ENCODE peak calls at places on chromosomes 12 and 14, in ten cellular contexts. J, P, X, R, V, Q, K, F, S and G are unnamed samples.
A peak's percentile ranks its signal among the peaks of the same experiment; 100 is the strongest.

GRCh38 chr12:131990066-131990979 is 40.6 kb downstream of the EP400 start:
- DNase-seq in K (peak; percentile 89), S (no peak), X (peak; percentile 10), P (peak; percentile 76), R (no peak), V (no peak), Q (no peak), J (no peak), F (no peak), G (no peak)

GRCh38 chr12:19739195-19739776 is 300.0 kb downstream of the AEBP2 start:
- DNase-seq in F (peak; percentile 64), K (peak; percentile 61), R (peak; percentile 75), J (peak; percentile 16), V (no peak), Q (peak; percentile 71), P (no peak), S (peak; percentile 53), X (peak; percentile 67), G (no peak)

GRCh38 chr12:110934093-110934852 is 13.9 kb upstream of the MYL2 start:
- DNase-seq in X (no peak), Q (peak; percentile 90), K (peak; percentile 38), P (peak; percentile 82), V (peak; percentile 7), S (no peak), R (no peak), J (no peak), F (no peak), G (no peak)

GRCh38 chr12:80268924-80269749 is 169.8 kb downstream of the OTOGL start:
- DNase-seq in V (no peak), S (no peak), J (no peak), X (no peak), P (no peak), F (no peak), Q (peak; percentile 92), R (peak; percentile 93), K (no peak), G (no peak)

GRCh38 chr12:50751921-50752721 is 11.8 kb upstream of the ATF1 start:
- DNase-seq in R (peak; percentile 69), Q (no peak), K (no peak), X (no peak), P (peak; percentile 10), S (no peak), J (no peak), F (peak; percentile 55), V (no peak), G (no peak)

GRCh38 chr12:47758834-47759690 is at the start of gene RAPGEF3:
- DNase-seq in S (peak; percentile 88), P (peak; percentile 89), F (peak; percentile 66), V (peak; percentile 94), Q (peak; percentile 87), J (peak; percentile 86), K (peak; percentile 87), R (peak; percentile 75), X (peak; percentile 84), G (peak; percentile 94)

GRCh38 chr12:131458048-131458374 is 252.9 kb upstream of the SFSWAP start:
- DNase-seq in R (no peak), V (no peak), Q (no peak), J (no peak), X (no peak), S (no peak), P (no peak), K (no peak), F (no peak), G (no peak)

GRCh38 chr12:89951050-89951693 is 242.5 kb upstream of the ATP2B1 start:
- DNase-seq in F (no peak), J (peak; percentile 61), R (peak; percentile 84), V (no peak), P (no peak), K (no peak), X (no peak), Q (peak; percentile 97), S (no peak), G (no peak)

GRCh38 chr14:61512026-61512425 is 183.3 kb upstream of the HIF1A start:
- DNase-seq in X (no peak), F (no peak), K (no peak), R (no peak), P (no peak), Q (no peak), J (no peak), V (no peak), S (no peak), G (no peak)

GRCh38 chr14:61510736-61511557 is 184.4 kb upstream of the HIF1A start:
- DNase-seq in S (no peak), K (no peak), J (no peak), X (no peak), P (no peak), R (no peak), V (no peak), F (no peak), Q (no peak), G (no peak)

GRCh38 chr14:61512508-61512907 is 182.8 kb upstream of the HIF1A start:
- DNase-seq in X (no peak), P (no peak), R (peak; percentile 51), S (no peak), V (no peak), F (no peak), J (no peak), K (no peak), Q (peak; percentile 43), G (no peak)

GRCh38 chr14:61514006-61514830 is 181.1 kb upstream of the HIF1A start:
- DNase-seq in J (no peak), R (peak; percentile 37), X (no peak), F (no peak), P (no peak), Q (peak; percentile 78), K (no peak), V (no peak), S (peak; percentile 56), G (no peak)

DNA sequence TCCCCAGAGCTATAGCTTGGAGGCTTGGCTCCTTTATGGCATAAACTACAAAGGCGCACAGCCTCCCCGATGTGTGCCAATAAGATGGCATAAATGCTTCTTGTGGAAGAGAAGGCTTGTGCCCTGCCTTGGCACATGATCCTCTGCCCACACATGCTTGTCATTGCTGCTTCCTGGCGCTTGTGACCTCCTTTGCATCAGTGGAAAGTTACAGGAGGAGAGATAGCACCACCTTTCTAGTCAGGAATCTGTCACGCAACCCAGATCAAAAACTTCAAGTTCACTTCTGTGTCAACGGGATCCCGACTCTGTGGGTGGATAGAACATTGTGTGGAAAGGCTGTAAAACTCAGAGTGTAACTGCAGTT is 183.8 kb upstream of the HIF1A start:
- DNase-seq in Q (no peak), F (no peak), P (no peak), X (peak; percentile 68), K (no peak), R (no peak), J (no peak), V (no peak), S (peak; percentile 66), G (no peak)
- H3K27ac ChIP-seq in Q (peak overlapping the region; percentile 39), F (no peak overlapping the region), P (no peak overlapping the region), X (peak overlapping the region; percentile 34), K (no peak overlapping the region), R (peak overlapping the region; percentile 63), J (peak overlapping the region; percentile 1), V (peak overlapping the region; percentile 1), S (peak overlapping the region; percentile 81), G (no peak overlapping the region)

GRCh38 chr12:121005346-121005815 is 10.9 kb downstream of the C12orf43 start:
- DNase-seq in F (peak; percentile 37), P (peak; percentile 92), K (peak; percentile 77), Q (peak; percentile 72), S (no peak), R (peak; percentile 23), X (peak; percentile 62), V (no peak), J (peak; percentile 72), G (no peak)

GRCh38 chr12:121004253-121004815 is 12.0 kb downstream of the C12orf43 start:
- DNase-seq in V (no peak), R (no peak), J (no peak), P (no peak), F (no peak), X (no peak), Q (no peak), S (no peak), K (no peak), G (no peak)

GRCh38 chr12:121001060-121001459 is 15.2 kb downstream of the C12orf43 start:
- DNase-seq in J (no peak), F (no peak), X (no peak), K (no peak), Q (no peak), R (no peak), V (no peak), P (no peak), S (no peak), G (no peak)

GRCh38 chr12:121001841-121002483 is 14.3 kb downstream of the C12orf43 start:
- DNase-seq in S (no peak), P (no peak), Q (no peak), V (no peak), J (no peak), F (no peak), X (no peak), K (no peak), R (no peak), G (no peak)

DNA sequence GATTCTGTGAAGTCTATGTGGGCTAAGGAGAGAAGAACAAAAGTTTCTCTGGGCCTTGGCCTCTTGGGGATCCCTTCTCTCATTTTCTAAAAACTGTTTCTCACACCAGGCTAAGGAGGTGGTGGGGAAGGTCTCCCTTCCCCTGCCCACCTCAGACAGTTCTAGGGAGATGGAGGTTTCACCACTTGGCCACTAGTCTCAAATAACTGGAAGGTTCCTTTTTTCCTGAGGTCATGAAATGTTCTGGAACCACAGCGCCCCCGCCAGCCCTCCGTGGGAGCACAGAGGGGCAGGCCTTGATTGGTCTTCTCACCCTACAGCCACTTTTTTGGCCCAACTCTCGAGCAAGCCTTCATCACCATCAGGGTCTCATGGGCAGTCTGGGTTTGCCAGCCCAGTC is 12.6 kb downstream of the C12orf43 start:
- DNase-seq in F (no peak), V (no peak), Q (no peak), X (no peak), J (peak; percentile 57), P (peak; percentile 73), S (no peak), K (peak; percentile 40), R (no peak), G (no peak)
- TF ChIP-seq CTCF in F (no peak), V (no peak), Q (peak; percentile 48), X (no peak), J (peak; percentile 66), P (peak; percentile 66), S (no peak), K (peak; percentile 42), R (peak; percentile 6), G (no peak)

DNA sequence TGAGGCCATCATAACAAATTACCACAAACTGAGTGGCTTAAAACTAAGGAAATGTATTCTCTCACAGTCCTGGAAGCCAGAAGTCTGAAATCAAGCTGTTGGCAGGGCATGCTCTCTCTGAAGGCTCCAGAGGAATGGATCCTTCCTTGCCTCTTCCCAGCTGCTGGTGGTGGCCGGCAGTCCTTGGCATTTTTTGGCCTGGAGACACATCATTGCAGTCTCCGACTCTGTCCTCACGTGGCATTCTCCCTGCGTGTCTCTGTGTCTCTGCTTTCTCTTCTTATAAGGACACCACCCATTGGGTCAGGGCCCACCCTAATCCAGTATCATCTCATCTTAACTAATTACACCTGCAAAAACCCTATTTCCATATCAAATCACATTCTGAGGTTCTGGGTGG is 206.1 kb downstream of the SLC41A2 start:
- DNase-seq in Q (no peak), P (peak; percentile 23), R (no peak), F (no peak), S (no peak), X (no peak), K (no peak), V (no peak), J (no peak), G (no peak)
- H3K4me1 ChIP-seq in Q (no peaks in the 10 kb centered on the region), P (peaks cover 6% of the 10 kb centered on the region), R (peaks cover 4% of the 10 kb centered on the region), F (peaks cover 5% of the 10 kb centered on the region), S (no peaks in the 10 kb centered on the region), X (no peaks in the 10 kb centered on the region), K (peaks cover 32% of the 10 kb centered on the region), V (peaks cover 15% of the 10 kb centered on the region), J (no peaks in the 10 kb centered on the region), G (peaks cover 9% of the 10 kb centered on the region)

GRCh38 chr14:22438742-22439141 is 150.3 kb downstream of the DAD1 start:
- DNase-seq in R (no peak), V (no peak), Q (no peak), S (no peak), J (no peak), X (no peak), F (no peak), P (no peak), K (no peak), G (no peak)
- H3K27ac ChIP-seq in R (no peak overlapping the region), V (no peak overlapping the region), Q (no peak overlapping the region), S (no peak overlapping the region), J (no peak overlapping the region), X (no peak overlapping the region), F (no peak overlapping the region), P (no peak overlapping the region), K (no peak overlapping the region), G (no peak overlapping the region)